ENCODE peak calls at places on chromosomes 11 and 22, in seven cellular contexts. One of them, this sample, is unnamed.
A peak's percentile ranks its signal among the peaks of the same experiment; 100 is the strongest.

GRCh38 chr11:93054881-93055280 is 85.4 kb downstream of the MTNR1B start:
- DNase-seq in thyroid gland: no peak
- DNase-seq in heart left ventricle: no peak
- DNase-seq in right lobe of liver: no peak
- DNase-seq in ovary: no peak
- DNase-seq in adrenal gland: peak; percentile 40
- DNase-seq in Peyer's patch: no peak
- DNase-seq in this sample: no peak

GRCh38 chr11:30463266-30463665 is 122.9 kb downstream of the MPPED2 start:
- DNase-seq in thyroid gland: no peak
- DNase-seq in heart left ventricle: no peak
- DNase-seq in right lobe of liver: no peak
- DNase-seq in ovary: no peak
- DNase-seq in adrenal gland: no peak
- DNase-seq in Peyer's patch: no peak
- DNase-seq in this sample: no peak

GRCh38 chr11:77865805-77866204 is 44.9 kb downstream of the AAMDC start:
- DNase-seq in thyroid gland: no peak
- DNase-seq in heart left ventricle: no peak
- DNase-seq in right lobe of liver: no peak
- DNase-seq in ovary: no peak
- DNase-seq in adrenal gland: no peak
- DNase-seq in Peyer's patch: no peak
- DNase-seq in this sample: no peak

GRCh38 chr11:117188620-117189081 is 10.1 kb downstream of the SIDT2 start:
- DNase-seq in thyroid gland: peak; percentile 11
- DNase-seq in heart left ventricle: peak; percentile 52
- DNase-seq in right lobe of liver: peak; percentile 38
- DNase-seq in ovary: peak; percentile 28
- DNase-seq in adrenal gland: peak; percentile 33
- DNase-seq in Peyer's patch: no peak
- DNase-seq in this sample: no peak

GRCh38 chr11:36431429-36432092 is 78.5 kb downstream of the TRAF6 start:
- DNase-seq in thyroid gland: no peak
- DNase-seq in heart left ventricle: peak; percentile 86
- DNase-seq in right lobe of liver: no peak
- DNase-seq in ovary: peak; percentile 89
- DNase-seq in adrenal gland: peak; percentile 88
- DNase-seq in Peyer's patch: no peak
- DNase-seq in this sample: no peak

GRCh38 chr11:102485095-102485722 is 32.6 kb upstream of the TMEM123 start:
- DNase-seq in thyroid gland: no peak
- DNase-seq in heart left ventricle: no peak
- DNase-seq in right lobe of liver: no peak
- DNase-seq in ovary: no peak
- DNase-seq in adrenal gland: no peak
- DNase-seq in Peyer's patch: no peak
- DNase-seq in this sample: no peak

GRCh38 chr11:22778642-22779041 is 51.0 kb downstream of the SVIP start:
- DNase-seq in thyroid gland: no peak
- DNase-seq in heart left ventricle: no peak
- DNase-seq in right lobe of liver: no peak
- DNase-seq in ovary: no peak
- DNase-seq in adrenal gland: no peak
- DNase-seq in Peyer's patch: no peak
- DNase-seq in this sample: no peak

GRCh38 chr11:398826-399225 is 4.8 kb downstream of the PKP3 start:
- DNase-seq in thyroid gland: no peak
- DNase-seq in heart left ventricle: no peak
- DNase-seq in right lobe of liver: no peak
- DNase-seq in ovary: no peak
- DNase-seq in adrenal gland: no peak
- DNase-seq in Peyer's patch: no peak
- DNase-seq in this sample: no peak

GRCh38 chr11:66231561-66231960 is 36.9 kb upstream of the RAB1B start:
- DNase-seq in thyroid gland: no peak
- DNase-seq in heart left ventricle: no peak
- DNase-seq in right lobe of liver: no peak
- DNase-seq in ovary: no peak
- DNase-seq in adrenal gland: no peak
- DNase-seq in Peyer's patch: no peak
- DNase-seq in this sample: no peak

GRCh38 chr11:129214710-129215295 is 22.7 kb upstream of the ARHGAP32 start:
- DNase-seq in thyroid gland: no peak
- DNase-seq in heart left ventricle: no peak
- DNase-seq in right lobe of liver: no peak
- DNase-seq in ovary: no peak
- DNase-seq in adrenal gland: no peak
- DNase-seq in Peyer's patch: no peak
- DNase-seq in this sample: no peak

GRCh38 chr22:46829140-46829891 is 66.9 kb downstream of the TBC1D22A start:
- DNase-seq in thyroid gland: no peak
- DNase-seq in heart left ventricle: no peak
- DNase-seq in right lobe of liver: no peak
- DNase-seq in ovary: no peak
- DNase-seq in adrenal gland: peak; percentile 51
- DNase-seq in Peyer's patch: no peak
- DNase-seq in this sample: no peak

GRCh38 chr22:37994982-37995381 is 10.6 kb upstream of the SOX10 start:
- DNase-seq in thyroid gland: no peak
- DNase-seq in heart left ventricle: no peak
- DNase-seq in right lobe of liver: no peak
- DNase-seq in ovary: no peak
- DNase-seq in adrenal gland: no peak
- DNase-seq in Peyer's patch: no peak
- DNase-seq in this sample: no peak

GRCh38 chr22:50531546-50532352 is 1.9 kb upstream of the TYMP start:
- DNase-seq in thyroid gland: peak; percentile 77
- DNase-seq in heart left ventricle: peak; percentile 87
- DNase-seq in right lobe of liver: peak; percentile 89
- DNase-seq in ovary: peak; percentile 68
- DNase-seq in adrenal gland: peak; percentile 81
- DNase-seq in Peyer's patch: peak; percentile 88
- DNase-seq in this sample: peak; percentile 90

GRCh38 chr11:118886681-118887111 is 3.0 kb downstream of the CXCR5 start:
- DNase-seq in thyroid gland: no peak
- DNase-seq in heart left ventricle: no peak
- DNase-seq in right lobe of liver: no peak
- DNase-seq in ovary: no peak
- DNase-seq in adrenal gland: no peak
- DNase-seq in Peyer's patch: no peak
- DNase-seq in this sample: no peak

DNA sequence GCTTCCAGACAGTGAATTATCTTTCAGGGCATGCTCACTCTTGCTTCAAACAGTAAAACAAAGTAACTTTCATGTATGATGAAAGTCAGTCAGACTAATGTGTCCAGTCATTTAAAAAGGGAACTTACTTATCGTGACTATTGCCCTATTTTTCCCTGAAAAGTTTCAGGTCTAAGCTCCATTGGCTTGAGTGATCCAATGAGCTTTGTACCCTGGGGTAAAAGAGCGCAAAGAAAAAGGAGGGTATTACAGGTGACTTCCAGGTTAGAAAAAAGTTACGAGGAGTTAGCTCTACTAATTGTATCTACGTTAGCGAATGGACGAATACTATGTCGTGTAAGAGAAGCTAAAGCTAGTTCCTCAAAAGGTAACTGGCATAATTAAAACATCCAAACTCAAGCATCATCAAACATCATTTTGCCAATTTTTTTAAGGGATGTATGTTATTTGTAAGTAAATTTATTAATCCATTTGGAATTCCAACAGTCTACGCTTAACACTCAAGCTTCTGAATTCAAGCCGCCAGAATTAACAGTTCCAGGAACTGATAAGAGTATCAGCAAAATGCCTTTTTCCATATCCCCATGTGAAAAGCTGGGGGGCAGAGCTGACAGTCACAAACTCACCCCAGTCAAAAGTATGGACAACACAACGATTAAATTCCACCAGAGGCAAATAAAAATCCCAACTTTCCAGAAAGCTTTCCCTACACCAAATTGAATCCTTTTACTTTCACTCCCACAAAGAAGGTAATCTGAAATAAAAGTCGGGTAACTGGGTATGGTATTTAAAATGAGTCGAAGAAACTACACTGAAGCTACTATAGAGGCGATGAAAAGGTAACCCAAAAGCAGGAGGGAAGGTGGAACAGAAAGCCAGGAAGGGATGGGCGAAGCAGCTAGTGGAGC is 1.4 kb downstream of the PICALM start:
- DNase-seq in thyroid gland: no peak
- DNase-seq in heart left ventricle: no peak
- DNase-seq in right lobe of liver: no peak
- DNase-seq in ovary: no peak
- DNase-seq in adrenal gland: no peak
- DNase-seq in Peyer's patch: no peak
- DNase-seq in this sample: no peak
- TF ChIP-seq POLR2A in thyroid gland: no peak
- TF ChIP-seq POLR2A in heart left ventricle: no peak
- TF ChIP-seq POLR2A in right lobe of liver: peak; percentile 24
- TF ChIP-seq POLR2A in ovary: no peak
- TF ChIP-seq POLR2A in adrenal gland: no peak
- TF ChIP-seq POLR2A in Peyer's patch: peak; percentile 33
- TF ChIP-seq POLR2A in this sample: no peak

GRCh38 chr11:60912851-60913550 is 957 bp upstream of the TMEM109 start:
- DNase-seq in thyroid gland: peak; percentile 69
- DNase-seq in heart left ventricle: no peak
- DNase-seq in right lobe of liver: no peak
- DNase-seq in ovary: no peak
- DNase-seq in adrenal gland: no peak
- DNase-seq in Peyer's patch: no peak
- DNase-seq in this sample: no peak

GRCh38 chr11:60914620-60915249 is 777 bp downstream of the TMEM109 start:
- DNase-seq in thyroid gland: peak; percentile 48
- DNase-seq in heart left ventricle: no peak
- DNase-seq in right lobe of liver: no peak
- DNase-seq in ovary: no peak
- DNase-seq in adrenal gland: peak; percentile 43
- DNase-seq in Peyer's patch: peak; percentile 63
- DNase-seq in this sample: no peak

GRCh38 chr11:60912223-60912850 is 1.6 kb upstream of the TMEM109 start:
- DNase-seq in thyroid gland: peak; percentile 71
- DNase-seq in heart left ventricle: no peak
- DNase-seq in right lobe of liver: no peak
- DNase-seq in ovary: no peak
- DNase-seq in adrenal gland: no peak
- DNase-seq in Peyer's patch: no peak
- DNase-seq in this sample: no peak

GRCh38 chr11:60915250-60915914 is 1.4 kb downstream of the TMEM109 start:
- DNase-seq in thyroid gland: peak; percentile 75
- DNase-seq in heart left ventricle: peak; percentile 75
- DNase-seq in right lobe of liver: no peak
- DNase-seq in ovary: peak; percentile 61
- DNase-seq in adrenal gland: peak; percentile 74
- DNase-seq in Peyer's patch: peak; percentile 64
- DNase-seq in this sample: peak; percentile 64

GRCh38 chr11:60913793-60914619 is at the start of gene TMEM109:
- DNase-seq in thyroid gland: peak; percentile 86
- DNase-seq in heart left ventricle: peak; percentile 91
- DNase-seq in right lobe of liver: peak; percentile 91
- DNase-seq in ovary: peak; percentile 89
- DNase-seq in adrenal gland: peak; percentile 88
- DNase-seq in Peyer's patch: peak; percentile 89
- DNase-seq in this sample: peak; percentile 75
- TF ChIP-seq POLR2A in thyroid gland: peak; percentile 74
- TF ChIP-seq POLR2A in heart left ventricle: no peak
- TF ChIP-seq POLR2A in right lobe of liver: peak; percentile 45
- TF ChIP-seq POLR2A in ovary: peak; percentile 52
- TF ChIP-seq POLR2A in adrenal gland: peak; percentile 26
- TF ChIP-seq POLR2A in Peyer's patch: no peak
- TF ChIP-seq POLR2A in this sample: peak; percentile 34

GRCh38 chr22:48223488-48224190 is 1461.2 kb downstream of the TBC1D22A start:
- DNase-seq in thyroid gland: no peak
- DNase-seq in heart left ventricle: no peak
- DNase-seq in right lobe of liver: no peak
- DNase-seq in ovary: no peak
- DNase-seq in adrenal gland: peak; percentile 7
- DNase-seq in Peyer's patch: no peak
- DNase-seq in this sample: no peak

GRCh38 chr22:48222742-48223487 is 1460.5 kb downstream of the TBC1D22A start:
- DNase-seq in thyroid gland: no peak
- DNase-seq in heart left ventricle: no peak
- DNase-seq in right lobe of liver: no peak
- DNase-seq in ovary: no peak
- DNase-seq in adrenal gland: peak; percentile 15
- DNase-seq in Peyer's patch: no peak
- DNase-seq in this sample: no peak

GRCh38 chr22:48226026-48227013 is 1463.9 kb downstream of the TBC1D22A start:
- DNase-seq in thyroid gland: no peak
- DNase-seq in heart left ventricle: no peak
- DNase-seq in right lobe of liver: no peak
- DNase-seq in ovary: no peak
- DNase-seq in adrenal gland: peak; percentile 13
- DNase-seq in Peyer's patch: no peak
- DNase-seq in this sample: no peak

GRCh38 chr22:48227341-48228018 is 1465.0 kb downstream of the TBC1D22A start:
- DNase-seq in thyroid gland: no peak
- DNase-seq in heart left ventricle: no peak
- DNase-seq in right lobe of liver: no peak
- DNase-seq in ovary: no peak
- DNase-seq in adrenal gland: peak; percentile 3
- DNase-seq in Peyer's patch: no peak
- DNase-seq in this sample: no peak

DNA sequence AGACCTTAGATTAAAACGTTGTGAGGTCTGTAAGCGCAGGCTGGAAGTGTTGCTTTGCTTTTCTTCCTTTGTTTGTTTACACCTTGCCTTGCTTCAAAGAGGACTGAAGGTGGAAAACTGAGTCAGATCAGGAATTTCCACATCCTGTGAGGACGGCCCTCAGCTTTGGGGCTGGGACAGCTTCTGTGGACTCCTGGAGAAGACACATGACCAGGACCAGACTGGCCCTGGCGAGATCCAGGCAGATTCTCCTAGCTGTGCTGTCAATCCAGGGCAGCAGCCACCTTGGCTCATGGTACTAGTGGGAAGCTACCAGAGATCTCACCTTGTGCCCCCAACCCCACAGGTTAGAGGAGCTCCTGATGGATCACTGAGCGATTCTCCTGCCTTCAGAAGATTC is 1461.9 kb downstream of the TBC1D22A start:
- DNase-seq in thyroid gland: no peak
- DNase-seq in heart left ventricle: no peak
- DNase-seq in right lobe of liver: no peak
- DNase-seq in ovary: no peak
- DNase-seq in adrenal gland: peak; percentile 9
- DNase-seq in Peyer's patch: no peak
- DNase-seq in this sample: no peak
- TF ChIP-seq POLR2A in thyroid gland: no peak
- TF ChIP-seq POLR2A in heart left ventricle: no peak
- TF ChIP-seq POLR2A in right lobe of liver: no peak
- TF ChIP-seq POLR2A in ovary: no peak
- TF ChIP-seq POLR2A in adrenal gland: no peak
- TF ChIP-seq POLR2A in Peyer's patch: no peak
- TF ChIP-seq POLR2A in this sample: no peak

GRCh38 chr11:67409261-67409666 is 5.4 kb downstream of the TBC1D10C start:
- DNase-seq in thyroid gland: no peak
- DNase-seq in heart left ventricle: no peak
- DNase-seq in right lobe of liver: no peak
- DNase-seq in ovary: no peak
- DNase-seq in adrenal gland: no peak
- DNase-seq in Peyer's patch: no peak
- DNase-seq in this sample: no peak
- TF ChIP-seq POLR2A in thyroid gland: no peak
- TF ChIP-seq POLR2A in heart left ventricle: no peak
- TF ChIP-seq POLR2A in right lobe of liver: no peak
- TF ChIP-seq POLR2A in ovary: no peak
- TF ChIP-seq POLR2A in adrenal gland: no peak
- TF ChIP-seq POLR2A in Peyer's patch: no peak
- TF ChIP-seq POLR2A in this sample: no peak

GRCh38 chr22:39308614-39309363 is 10.6 kb downstream of the RPL3 start:
- DNase-seq in thyroid gland: no peak
- DNase-seq in heart left ventricle: peak; percentile 81
- DNase-seq in right lobe of liver: peak; percentile 54
- DNase-seq in ovary: peak; percentile 87
- DNase-seq in adrenal gland: peak; percentile 88
- DNase-seq in Peyer's patch: no peak
- DNase-seq in this sample: no peak
- TF ChIP-seq POLR2A in thyroid gland: no peak
- TF ChIP-seq POLR2A in heart left ventricle: no peak
- TF ChIP-seq POLR2A in right lobe of liver: no peak
- TF ChIP-seq POLR2A in ovary: no peak
- TF ChIP-seq POLR2A in adrenal gland: no peak
- TF ChIP-seq POLR2A in Peyer's patch: no peak
- TF ChIP-seq POLR2A in this sample: no peak